ENCODE peak calls at places on chromosomes 16 and 17, in ten cellular contexts. K is CD8-positive, alpha-beta T cell; Z is neuronal stem cell; Y is AG08396; P is left lung; H is endothelial cell of umbilical vein; L is transverse colon; V is effector memory CD4-positive, alpha-beta T cell; X is cardiac septum; B is psoas muscle. A is an unnamed sample.

GRCh38 chr17:44988256-44988942 is 20.3 kb upstream of the C1QL1 start:
- DNase-seq in K (no peak), Z (no peak), Y (no peak), P (no peak), H (no peak), L (no peak), V (no peak), X (no peak), B (no peak), A (no peak)

GRCh38 chr17:48374650-48375230 is 55.3 kb downstream of the SKAP1 start:
- DNase-seq in K (peak), Z (no peak), Y (peak), P (no peak), H (peak), L (peak), V (no peak), X (no peak), B (no peak), A (no peak)

GRCh38 chr17:15651001-15651582 is 31.6 kb upstream of the FBXW10B start:
- DNase-seq in K (no peak), Z (no peak), Y (no peak), P (no peak), H (no peak), L (peak), V (no peak), X (peak), B (no peak), A (no peak)

GRCh38 chr17:39069114-39069756 is 82.2 kb downstream of the PLXDC1 start:
- DNase-seq in K (no peak), Z (peak), Y (peak), P (no peak), H (peak), L (no peak), V (peak), X (no peak), B (no peak), A (no peak)

GRCh38 chr16:66898207-66898606 is 17.9 kb downstream of the PDP2 start:
- DNase-seq in K (no peak), Z (no peak), Y (no peak), P (no peak), H (no peak), L (no peak), V (no peak), X (no peak), B (no peak), A (no peak)

GRCh38 chr17:65455972-65456343 is 105.5 kb downstream of the AXIN2 start:
- DNase-seq in K (no peak), Z (no peak), Y (no peak), P (no peak), H (peak), L (peak), V (no peak), X (no peak), B (peak), A (no peak)

GRCh38 chr16:84047626-84048025 is 5.0 kb upstream of the SLC38A8 start:
- DNase-seq in K (no peak), Z (no peak), Y (no peak), P (peak), H (no peak), L (no peak), V (no peak), X (no peak), B (peak), A (no peak)

GRCh38 chr17:79930077-79930785 is 91.0 kb upstream of the CBX4 start:
- DNase-seq in K (no peak), Z (peak), Y (no peak), P (no peak), H (no peak), L (no peak), V (no peak), X (no peak), B (no peak), A (no peak)

GRCh38 chr16:65315004-65315398 is 193.1 kb upstream of the CDH11 start:
- DNase-seq in K (no peak), Z (no peak), Y (no peak), P (no peak), H (no peak), L (no peak), V (no peak), X (no peak), B (peak), A (peak)

GRCh38 chr17:73821665-73822064 is 177.4 kb upstream of the SDK2 start:
- DNase-seq in K (no peak), Z (no peak), Y (no peak), P (no peak), H (no peak), L (no peak), V (no peak), X (no peak), B (no peak), A (no peak)

GRCh38 chr16:361872-362701 is 8.3 kb downstream of the MRPL28 start:
- DNase-seq in K (peak), Z (peak), Y (peak), P (peak), H (peak), L (peak), V (peak), X (peak), B (peak), A (peak)

GRCh38 chr17:751269-752001 is 629 bp downstream of the GEMIN4 start:
- DNase-seq in K (peak), Z (peak), Y (peak), P (no peak), H (peak), L (peak), V (peak), X (no peak), B (peak), A (no peak)

GRCh38 chr17:7484964-7485377 is 805 bp downstream of the POLR2A start:
- DNase-seq in K (no peak), Z (no peak), Y (no peak), P (no peak), H (no peak), L (no peak), V (no peak), X (no peak), B (no peak), A (no peak)

GRCh38 chr16:14375132-14375491 is 254.9 kb downstream of the PARN start:
- DNase-seq in K (no peak), Z (no peak), Y (no peak), P (peak), H (no peak), L (no peak), V (no peak), X (no peak), B (no peak), A (no peak)

GRCh38 chr16:34802848-34803599 is 1343.6 kb downstream of the TP53TG3F start:
- DNase-seq in K (no peak), Z (no peak), Y (no peak), P (peak), H (no peak), L (no peak), V (no peak), X (no peak), B (peak), A (no peak)

GRCh38 chr16:84735846-84736586 is 36.2 kb downstream of the USP10 start:
- DNase-seq in K (no peak), Z (no peak), Y (no peak), P (no peak), H (no peak), L (peak), V (peak), X (no peak), B (no peak), A (no peak)

GRCh38 chr16:405548-406506 is 4.1 kb downstream of the DECR2 start:
- DNase-seq in K (no peak), Z (no peak), Y (no peak), P (no peak), H (no peak), L (no peak), V (no peak), X (no peak), B (no peak), A (no peak)

GRCh38 chr17:81158688-81159590 is 6.4 kb upstream of the PVALEF start:
- DNase-seq in K (no peak), Z (no peak), Y (no peak), P (peak), H (no peak), L (no peak), V (no peak), X (no peak), B (peak), A (no peak)

GRCh38 chr17:13024526-13025263 is 6.9 kb upstream of the ELAC2 start:
- DNase-seq in K (peak), Z (peak), Y (peak), P (peak), H (peak), L (peak), V (peak), X (peak), B (peak), A (peak)

GRCh38 chr16:26645629-26646028 is 421.1 kb upstream of the C16orf82 start:
- DNase-seq in K (peak), Z (peak), Y (no peak), P (no peak), H (no peak), L (no peak), V (peak), X (no peak), B (no peak), A (no peak)

GRCh38 chr16:56630134-56630533 is 2.3 kb upstream of the MT1M start:
- DNase-seq in K (no peak), Z (no peak), Y (no peak), P (no peak), H (no peak), L (no peak), V (no peak), X (no peak), B (no peak), A (no peak)

GRCh38 chr17:21001813-21002221 is 41.0 kb downstream of the USP22 start:
- DNase-seq in K (no peak), Z (no peak), Y (no peak), P (no peak), H (no peak), L (peak), V (no peak), X (no peak), B (peak), A (no peak)

GRCh38 chr17:4587195-4587594 is 2.9 kb downstream of the SMTNL2 start:
- DNase-seq in K (no peak), Z (no peak), Y (no peak), P (no peak), H (no peak), L (no peak), V (no peak), X (no peak), B (peak), A (no peak)

GRCh38 chr17:48760411-48760810 is 31.9 kb upstream of the HOXB13 start:
- DNase-seq in K (no peak), Z (no peak), Y (no peak), P (no peak), H (no peak), L (peak), V (no peak), X (no peak), B (no peak), A (no peak)

GRCh38 chr17:83030432-83030831 is 49.0 kb upstream of the METRNL start:
- DNase-seq in K (no peak), Z (no peak), Y (no peak), P (no peak), H (no peak), L (no peak), V (no peak), X (no peak), B (no peak), A (peak)

GRCh38 chr16:65284583-65284982 is 162.7 kb upstream of the CDH11 start:
- DNase-seq in K (no peak), Z (no peak), Y (no peak), P (no peak), H (no peak), L (no peak), V (no peak), X (no peak), B (no peak), A (no peak)

GRCh38 chr17:40190197-40191021 is 13.1 kb downstream of the RAPGEFL1 start:
- DNase-seq in K (no peak), Z (no peak), Y (no peak), P (no peak), H (peak), L (no peak), V (no peak), X (no peak), B (no peak), A (no peak)

GRCh38 chr16:55040366-55041086 is 109.9 kb downstream of the IRX5 start:
- DNase-seq in K (no peak), Z (no peak), Y (no peak), P (no peak), H (no peak), L (no peak), V (no peak), X (no peak), B (no peak), A (no peak)

GRCh38 chr17:48351916-48352332 is 78.1 kb downstream of the SKAP1 start:
- DNase-seq in K (no peak), Z (peak), Y (peak), P (no peak), H (peak), L (no peak), V (no peak), X (no peak), B (no peak), A (no peak)

A was measured in sciatic nerve.